ENCODE peak calls at places on chromosome 7, in nine cellular contexts. Y is neural progenitor cell, D is ovary, N is endodermal cell, B is osteoblast, M is breast epithelium, K is GM23248, L is left ventricle myocardium inferior, P is OCI-LY7. G is an unnamed sample.

GRCh38 chr7:22430457-22430856 is 69.5 kb downstream of the STEAP1B start:
- DNase-seq in Y (no peak), D (no peak), N (no peak), B (no peak), M (no peak), K (peak; percentile 95), L (no peak), P (no peak), G (no peak)

GRCh38 chr7:4661871-4662270 is 20.2 kb upstream of the FOXK1 start:
- DNase-seq in Y (no peak), D (no peak), N (no peak), B (peak; percentile 73), M (no peak), K (peak; percentile 39), L (no peak), P (no peak), G (no peak)

GRCh38 chr7:131218727-131219128 is 108.9 kb upstream of the MKLN1 start:
- DNase-seq in Y (no peak), D (no peak), N (no peak), B (no peak), M (no peak), K (no peak), L (no peak), P (no peak), G (no peak)

GRCh38 chr7:31950101-31950755 is 120.0 kb downstream of the PDE1C start:
- DNase-seq in Y (no peak), D (no peak), N (no peak), B (peak; percentile 45), M (no peak), K (peak; percentile 69), L (no peak), P (no peak), G (no peak)

GRCh38 chr7:107811934-107812333 is 8.9 kb upstream of the SLC26A3 start:
- DNase-seq in Y (no peak), D (no peak), N (no peak), B (no peak), M (peak; percentile 48), K (no peak), L (no peak), P (no peak), G (no peak)

GRCh38 chr7:47458057-47458456 is 123.9 kb downstream of the TNS3 start:
- DNase-seq in Y (no peak), D (peak; percentile 74), N (no peak), B (peak; percentile 96), M (no peak), K (peak; percentile 98), L (peak; percentile 61), P (no peak), G (no peak)

GRCh38 chr7:76310102-76310957 is 7.9 kb downstream of the HSPB1 start:
- DNase-seq in Y (no peak), D (no peak), N (no peak), B (peak; percentile 89), M (peak; percentile 90), K (no peak), L (no peak), P (peak; percentile 27), G (peak; percentile 19)

GRCh38 chr7:75866129-75866496 is 12.7 kb upstream of the RHBDD2 start:
- DNase-seq in Y (no peak), D (no peak), N (no peak), B (no peak), M (no peak), K (peak; percentile 38), L (no peak), P (no peak), G (no peak)

GRCh38 chr7:33874943-33875342 is 30.4 kb upstream of the BMPER start:
- DNase-seq in Y (no peak), D (no peak), N (no peak), B (no peak), M (no peak), K (peak; percentile 92), L (no peak), P (no peak), G (no peak)

GRCh38 chr7:102393467-102393866 is 2.7 kb upstream of the PRKRIP1 start:
- DNase-seq in Y (no peak), D (no peak), N (no peak), B (peak; percentile 4), M (no peak), K (no peak), L (no peak), P (no peak), G (no peak)

GRCh38 chr7:30019387-30019786 is 7.1 kb downstream of the FKBP14 start:
- DNase-seq in Y (no peak), D (no peak), N (no peak), B (no peak), M (no peak), K (peak; percentile 19), L (no peak), P (no peak), G (no peak)
- H3K27ac ChIP-seq in Y (no peak overlapping the region), D (no peak overlapping the region), N (no peak overlapping the region), B (no peak overlapping the region), M (no peak overlapping the region), K (peak overlapping the region; percentile 7), L (no peak overlapping the region), P (no peak overlapping the region), G (no peak overlapping the region)

DNA sequence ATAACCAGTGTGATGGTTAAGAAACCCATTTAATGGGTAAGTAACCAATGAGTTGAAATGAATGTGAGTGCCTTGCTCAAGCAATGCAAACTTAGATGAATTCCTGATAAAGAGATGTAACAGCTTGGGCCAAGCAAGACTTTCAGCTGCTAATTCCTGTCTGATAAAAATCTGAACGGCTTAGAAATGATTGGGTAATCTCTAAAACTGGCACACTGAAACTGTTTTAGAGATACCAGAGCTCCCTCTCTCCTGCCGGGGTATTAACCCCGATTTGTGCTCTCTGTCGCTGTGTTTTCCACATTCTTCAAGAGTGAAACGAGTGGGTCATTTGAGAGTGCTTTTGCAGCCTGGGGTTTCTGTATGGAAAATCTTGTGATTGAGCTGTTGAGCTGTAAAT is 534.9 kb upstream of the GALNT17 start:
- DNase-seq in Y (no peak), D (no peak), N (no peak), B (no peak), M (no peak), K (no peak), L (no peak), P (no peak), G (no peak)
- H3K27ac ChIP-seq in Y (no peak overlapping the region), D (no peak overlapping the region), N (no peak overlapping the region), B (no peak overlapping the region), M (no peak overlapping the region), K (no peak overlapping the region), L (no peak overlapping the region), P (no peak overlapping the region), G (no peak overlapping the region)

DNA sequence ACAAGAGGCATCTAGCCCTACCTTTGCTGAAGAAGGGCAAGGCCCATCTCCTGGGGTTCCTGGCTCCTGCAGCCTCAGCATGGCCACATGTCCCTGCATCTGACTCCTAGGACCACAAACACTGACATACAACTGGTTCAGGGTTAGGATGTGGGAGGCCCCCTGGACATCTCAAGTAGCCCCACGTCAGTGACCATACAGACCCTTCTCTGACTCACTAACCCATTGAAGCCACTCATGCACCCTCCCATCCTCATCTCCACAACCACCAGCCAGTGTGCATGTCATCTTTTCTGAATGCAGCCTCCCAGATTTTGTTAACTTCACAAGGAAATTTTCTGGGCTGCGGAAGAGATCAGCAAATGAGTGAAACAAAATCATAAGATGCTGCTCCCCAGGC is 18.2 kb downstream of the TMEM176B start:
- DNase-seq in Y (no peak), D (no peak), N (no peak), B (no peak), M (no peak), K (no peak), L (no peak), P (no peak), G (no peak)
- H3K27ac ChIP-seq in Y (no peak overlapping the region), D (no peak overlapping the region), N (no peak overlapping the region), B (no peak overlapping the region), M (peak overlapping the region; percentile 71), K (no peak overlapping the region), L (no peak overlapping the region), P (no peak overlapping the region), G (no peak overlapping the region)

DNA sequence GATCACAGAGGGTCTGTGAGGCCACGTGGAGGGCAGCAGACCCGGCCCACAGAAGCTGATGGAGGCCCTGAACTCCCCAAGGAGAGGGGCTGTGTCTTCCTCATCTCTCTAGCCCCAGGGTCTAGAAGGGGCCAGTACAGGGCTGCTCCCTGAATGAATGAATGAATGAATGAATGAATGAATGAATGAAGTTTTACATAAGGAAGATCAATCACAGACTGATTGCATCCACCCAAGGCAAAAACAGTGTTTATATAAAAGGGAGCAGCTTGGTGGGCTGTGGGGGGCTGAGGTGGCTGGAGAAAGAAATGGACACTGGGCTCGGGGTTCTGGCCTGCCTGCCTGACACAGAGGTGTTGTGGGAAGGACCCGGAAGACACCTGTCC is 4.9 kb upstream of the NSUN5 start:
- DNase-seq in Y (no peak), D (no peak), N (no peak), B (no peak), M (no peak), K (no peak), L (no peak), P (no peak), G (no peak)
- H3K27ac ChIP-seq in Y (no peak overlapping the region), D (no peak overlapping the region), N (no peak overlapping the region), B (no peak overlapping the region), M (no peak overlapping the region), K (no peak overlapping the region), L (no peak overlapping the region), P (no peak overlapping the region), G (no peak overlapping the region)

DNA sequence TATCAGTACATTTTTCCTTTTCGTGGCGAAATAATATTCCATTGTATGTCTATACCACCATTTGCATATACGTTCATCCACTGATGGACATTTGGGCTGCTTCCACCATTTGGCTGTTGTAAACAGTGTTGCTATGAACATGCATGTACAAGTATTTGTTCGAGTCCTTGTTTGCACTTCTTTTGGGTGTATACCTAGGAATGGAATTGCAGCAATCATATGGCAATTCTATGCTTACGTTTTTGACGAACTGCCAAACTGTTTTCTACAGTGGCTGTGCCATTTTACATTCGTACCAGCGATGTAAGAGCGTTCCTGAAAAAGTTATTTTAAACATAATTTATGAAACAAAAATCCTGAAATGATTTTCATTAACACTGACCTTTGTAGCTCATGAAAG is 79.5 kb downstream of the HIPK2 start:
- DNase-seq in Y (no peak), D (no peak), N (no peak), B (no peak), M (no peak), K (no peak), L (no peak), P (no peak), G (no peak)
- H3K27ac ChIP-seq in Y (no peak overlapping the region), D (no peak overlapping the region), N (no peak overlapping the region), B (no peak overlapping the region), M (no peak overlapping the region), K (no peak overlapping the region), L (no peak overlapping the region), P (no peak overlapping the region), G (no peak overlapping the region)

DNA sequence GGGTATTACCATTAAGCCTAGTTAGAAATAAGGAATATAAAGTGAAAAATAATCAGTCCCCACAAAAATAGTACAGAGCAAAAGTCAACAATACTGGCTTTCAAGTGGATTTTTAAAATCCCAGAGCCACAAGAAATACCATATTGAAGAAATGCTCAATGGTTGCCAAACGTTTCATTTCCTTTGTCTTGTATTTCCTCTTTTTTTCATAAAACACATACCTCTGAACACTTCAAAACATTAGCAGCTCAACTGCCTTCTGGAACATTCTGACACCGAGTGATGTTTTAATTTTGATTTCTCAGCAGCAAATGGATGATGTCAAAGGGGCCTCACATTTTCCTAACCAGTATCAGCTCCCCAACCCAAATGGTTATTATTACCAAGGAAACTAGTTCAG is 10.5 kb downstream of the NOD1 start:
- DNase-seq in Y (no peak), D (no peak), N (no peak), B (no peak), M (no peak), K (no peak), L (no peak), P (peak; percentile 32), G (no peak)
- H3K27ac ChIP-seq in Y (no peak overlapping the region), D (peak overlapping the region; percentile 42), N (no peak overlapping the region), B (peak overlapping the region; percentile 99), M (peak overlapping the region; percentile 94), K (peak overlapping the region; percentile 92), L (peak overlapping the region; percentile 98), P (no peak overlapping the region), G (peak overlapping the region; percentile 39)

G was measured in caudate nucleus.